ENCODE peak calls at places on chromosomes 1 and 21, in eight cellular contexts. X is fibroblast of lung; T is CD4-positive, alpha-beta T cell; D is left lung; Y is fibroblast of pulmonary artery; I is ovary; V is glutamatergic neuron; Z is foreskin fibroblast. N is an unnamed sample.

GRCh38 chr1:100979652-100980051 is 45.9 kb downstream of the DPH5 start:
- DNase-seq in Y (no peak), T (no peak), I (no peak), V (no peak), D (no peak), Z (no peak), X (no peak), N (no peak)

GRCh38 chr1:203291201-203292096 is 13.9 kb upstream of the BTG2 start:
- DNase-seq in I (peak; percentile 71), T (no peak), Y (no peak), Z (peak; percentile 58), X (no peak), V (no peak), D (no peak), N (no peak)

GRCh38 chr1:184028854-184029623 is 8.5 kb downstream of the COLGALT2 start:
- DNase-seq in V (peak; percentile 35), Z (peak; percentile 9), D (peak; percentile 70), I (peak; percentile 26), X (no peak), Y (no peak), T (no peak), N (no peak)

GRCh38 chr21:34737115-34737514 is 68.3 kb downstream of the CLIC6 start:
- DNase-seq in Z (no peak), T (no peak), X (peak; percentile 49), I (no peak), V (no peak), Y (no peak), D (no peak), N (no peak)

GRCh38 chr21:35039595-35040291 is 9.4 kb downstream of the RUNX1 start:
- DNase-seq in T (no peak), V (no peak), I (no peak), Z (no peak), Y (no peak), X (no peak), D (no peak), N (no peak)

GRCh38 chr1:160362168-160362941 is 4.5 kb upstream of the NHLH1 start:
- DNase-seq in V (peak; percentile 84), I (no peak), Y (no peak), Z (no peak), X (no peak), D (no peak), T (no peak), N (no peak)

GRCh38 chr1:185565314-185565713 is 168.9 kb upstream of the HMCN1 start:
- DNase-seq in T (no peak), I (no peak), X (peak; percentile 97), Y (peak; percentile 69), V (no peak), D (no peak), Z (no peak), N (peak; percentile 64)

GRCh38 chr1:12196641-12197482 is 30.1 kb downstream of the TNFRSF1B start:
- DNase-seq in I (no peak), Z (no peak), X (no peak), T (no peak), D (peak; percentile 90), V (no peak), Y (no peak), N (no peak)

GRCh38 chr1:206578115-206578935 is 33.9 kb downstream of the EIF2D start:
- DNase-seq in Z (peak; percentile 40), X (peak; percentile 27), D (no peak), I (no peak), T (no peak), V (no peak), Y (no peak), N (no peak)

GRCh38 chr1:207565546-207566468 is 69.8 kb downstream of the CR1 start:
- DNase-seq in T (no peak), Z (peak; percentile 42), X (no peak), V (peak; percentile 29), Y (peak; percentile 15), I (no peak), D (no peak), N (no peak)

GRCh38 chr1:64268653-64269557 is 65.5 kb downstream of the UBE2U start:
- DNase-seq in Z (peak; percentile 90), Y (peak; percentile 93), I (peak; percentile 81), V (peak; percentile 60), T (peak; percentile 52), X (peak; percentile 72), D (peak; percentile 66), N (peak; percentile 78)

GRCh38 chr1:185603158-185603557 is 131.0 kb upstream of the HMCN1 start:
- DNase-seq in I (no peak), Z (no peak), T (no peak), X (no peak), Y (no peak), D (no peak), V (no peak), N (no peak)

GRCh38 chr21:41752231-41752681 is 14.6 kb downstream of the RIPK4 start:
- DNase-seq in Y (peak; percentile 35), D (no peak), I (no peak), V (no peak), Z (peak; percentile 95), T (no peak), X (peak; percentile 49), N (no peak)

GRCh38 chr1:51519857-51520699 is 1.0 kb upstream of the EPS15 start:
- DNase-seq in V (no peak), Y (peak; percentile 73), D (no peak), T (no peak), X (peak; percentile 96), Z (peak; percentile 54), I (no peak), N (no peak)

GRCh38 chr1:121418369-121419049 is 233.7 kb downstream of the SRGAP2C start:
- DNase-seq in I (no peak), T (no peak), Z (peak; percentile 4), X (no peak), V (peak; percentile 34), Y (no peak), D (no peak), N (no peak)

GRCh38 chr1:212158912-212159796 is 123.6 kb downstream of the DTL start:
- DNase-seq in D (no peak), I (no peak), Z (no peak), X (no peak), T (no peak), Y (no peak), V (no peak), N (no peak)

GRCh38 chr1:89954401-89954800 is 40.5 kb upstream of the ZNF326 start:
- DNase-seq in I (no peak), Y (no peak), D (no peak), T (no peak), X (no peak), Z (no peak), V (no peak), N (no peak)

GRCh38 chr1:88462481-88463261 is 221.4 kb upstream of the PKN2 start:
- DNase-seq in T (no peak), X (peak; percentile 59), Z (peak; percentile 54), D (peak; percentile 67), V (peak; percentile 68), Y (peak; percentile 22), I (peak; percentile 55), N (no peak)

GRCh38 chr1:24253569-24253968 is 65.6 kb upstream of the GRHL3 start:
- DNase-seq in Y (no peak), X (no peak), T (no peak), Z (no peak), I (no peak), D (no peak), V (no peak), N (no peak)
- TF ChIP-seq CTCF in Y (no peak), X (no peak), T (no peak), Z (no peak), I (no peak), D (no peak), V (no peak), N (no peak)

GRCh38 chr1:177306019-177306415 is 135.3 kb downstream of the BRINP2 start:
- DNase-seq in X (no peak), Z (no peak), D (no peak), Y (no peak), T (no peak), I (no peak), V (no peak), N (no peak)
- TF ChIP-seq CTCF in X (no peak), Z (no peak), D (no peak), Y (no peak), T (no peak), I (no peak), V (no peak), N (no peak)

GRCh38 chr1:202122639-202123335 is at the start of gene GPR37L1:
- DNase-seq in Z (peak; percentile 79), Y (peak; percentile 53), T (no peak), I (peak; percentile 57), X (peak; percentile 32), V (peak; percentile 72), D (peak; percentile 87), N (no peak)
- TF ChIP-seq CTCF in Z (peak; percentile 63), Y (peak; percentile 52), T (no peak), I (peak; percentile 39), X (peak; percentile 51), V (peak; percentile 32), D (peak; percentile 24), N (no peak)

GRCh38 chr1:9069324-9070100 is at the start of gene SLC2A5:
- DNase-seq in Z (peak; percentile 50), T (no peak), X (peak; percentile 26), D (no peak), V (no peak), I (peak; percentile 65), Y (no peak), N (no peak)
- TF ChIP-seq CTCF in Z (no peak), T (no peak), X (no peak), D (no peak), V (no peak), I (no peak), Y (no peak), N (no peak)

DNA sequence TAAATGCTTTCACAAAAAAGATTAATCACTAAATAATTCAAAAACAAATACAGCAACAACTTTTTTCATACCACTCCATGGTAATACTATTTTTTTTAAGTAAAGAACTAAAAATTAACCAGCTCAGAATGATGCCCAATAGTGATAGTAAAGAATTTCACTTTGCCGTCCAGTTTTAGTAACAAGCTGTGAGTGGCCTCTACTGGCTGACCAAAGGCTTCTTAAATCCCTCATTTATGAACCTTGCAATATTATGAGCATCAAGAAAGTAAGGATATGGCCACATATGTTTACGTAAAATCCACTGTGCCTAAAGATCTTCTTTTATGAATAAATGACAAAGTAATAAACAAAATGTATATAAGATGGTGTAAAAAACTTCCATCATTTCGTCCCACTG is 108.6 kb downstream of the GPATCH2 start:
- DNase-seq in V (no peak), X (no peak), T (no peak), D (no peak), Y (no peak), Z (no peak), I (no peak), N (no peak)
- TF ChIP-seq CTCF in V (no peak), X (no peak), T (no peak), D (no peak), Y (peak; percentile 2), Z (no peak), I (no peak), N (no peak)

GRCh38 chr1:5370321-5370720 is 621.9 kb downstream of the NPHP4 start:
- DNase-seq in I (no peak), X (no peak), T (peak; percentile 6), D (no peak), Y (no peak), V (no peak), Z (no peak), N (no peak)
- TF ChIP-seq CTCF in I (no peak), X (no peak), T (no peak), D (no peak), Y (no peak), V (no peak), Z (no peak), N (no peak)

N was measured in mesothelial cell of epicardium.